ENCODE peak calls at places on chromosome X, in eight cellular contexts. One of them, this sample, is unnamed.

GRCh38 chrX:154413142-154413541 is 1.8 kb downstream of the TAFAZZIN start:
- DNase-seq in caudate nucleus: no peak
- DNase-seq in H9: no peak
- DNase-seq in adrenal gland: no peak
- DNase-seq in heart left ventricle: no peak
- DNase-seq in SJCRH30: no peak
- DNase-seq in body of pancreas: no peak
- DNase-seq in sigmoid colon: no peak
- DNase-seq in this sample: no peak

GRCh38 chrX:139094671-139095592 is 383.4 kb upstream of the FGF13 start:
- DNase-seq in caudate nucleus: no peak
- DNase-seq in H9: no peak
- DNase-seq in heart left ventricle: no peak
- DNase-seq in body of pancreas: no peak
- DNase-seq in sigmoid colon: no peak
- DNase-seq in SJCRH30: no peak
- DNase-seq in adrenal gland: no peak
- DNase-seq in this sample: peak; percentile 58

GRCh38 chrX:43592597-43592996 is 63.5 kb upstream of the MAOA start:
- DNase-seq in adrenal gland: no peak
- DNase-seq in caudate nucleus: no peak
- DNase-seq in body of pancreas: peak; percentile 30
- DNase-seq in SJCRH30: no peak
- DNase-seq in sigmoid colon: no peak
- DNase-seq in heart left ventricle: no peak
- DNase-seq in H9: no peak
- DNase-seq in this sample: no peak

GRCh38 chrX:133608406-133608805 is 193.1 kb upstream of the GPC4 start:
- DNase-seq in sigmoid colon: no peak
- DNase-seq in body of pancreas: no peak
- DNase-seq in heart left ventricle: no peak
- DNase-seq in adrenal gland: no peak
- DNase-seq in H9: no peak
- DNase-seq in caudate nucleus: no peak
- DNase-seq in SJCRH30: no peak
- DNase-seq in this sample: no peak

GRCh38 chrX:38600089-38600755 is 38.9 kb downstream of the TSPAN7 start:
- DNase-seq in sigmoid colon: no peak
- DNase-seq in heart left ventricle: no peak
- DNase-seq in adrenal gland: no peak
- DNase-seq in SJCRH30: no peak
- DNase-seq in caudate nucleus: no peak
- DNase-seq in H9: no peak
- DNase-seq in body of pancreas: no peak
- DNase-seq in this sample: no peak

GRCh38 chrX:11944486-11944885 is 186.4 kb downstream of the MSL3 start:
- DNase-seq in caudate nucleus: no peak
- DNase-seq in heart left ventricle: no peak
- DNase-seq in H9: peak; percentile 66
- DNase-seq in SJCRH30: peak; percentile 30
- DNase-seq in sigmoid colon: no peak
- DNase-seq in body of pancreas: no peak
- DNase-seq in adrenal gland: no peak
- DNase-seq in this sample: no peak

GRCh38 chrX:85084770-85085393 is 81.2 kb downstream of the APOOL start:
- DNase-seq in heart left ventricle: no peak
- DNase-seq in adrenal gland: no peak
- DNase-seq in body of pancreas: peak; percentile 25
- DNase-seq in H9: no peak
- DNase-seq in SJCRH30: no peak
- DNase-seq in sigmoid colon: no peak
- DNase-seq in caudate nucleus: no peak
- DNase-seq in this sample: no peak

GRCh38 chrX:131704136-131704695 is 160.3 kb downstream of the OR13H1 start:
- DNase-seq in adrenal gland: peak; percentile 91
- DNase-seq in SJCRH30: no peak
- DNase-seq in body of pancreas: peak; percentile 90
- DNase-seq in caudate nucleus: peak; percentile 16
- DNase-seq in H9: no peak
- DNase-seq in heart left ventricle: no peak
- DNase-seq in sigmoid colon: peak; percentile 96
- DNase-seq in this sample: peak; percentile 36

GRCh38 chrX:153599192-153600031 is 473 bp upstream of the CCNQ start:
- DNase-seq in adrenal gland: peak; percentile 87
- DNase-seq in SJCRH30: peak; percentile 85
- DNase-seq in caudate nucleus: peak; percentile 54
- DNase-seq in body of pancreas: peak; percentile 94
- DNase-seq in H9: peak; percentile 80
- DNase-seq in heart left ventricle: peak; percentile 95
- DNase-seq in sigmoid colon: peak; percentile 94
- DNase-seq in this sample: peak; percentile 76

GRCh38 chrX:6227445-6227820 is 1.2 kb downstream of the NLGN4X start:
- DNase-seq in SJCRH30: no peak
- DNase-seq in body of pancreas: no peak
- DNase-seq in adrenal gland: no peak
- DNase-seq in heart left ventricle: no peak
- DNase-seq in caudate nucleus: no peak
- DNase-seq in sigmoid colon: no peak
- DNase-seq in H9: no peak
- DNase-seq in this sample: no peak

GRCh38 chrX:151397741-151398070 is 700 bp downstream of the VMA21 start:
- DNase-seq in adrenal gland: no peak
- DNase-seq in H9: no peak
- DNase-seq in sigmoid colon: no peak
- DNase-seq in heart left ventricle: no peak
- DNase-seq in body of pancreas: no peak
- DNase-seq in SJCRH30: no peak
- DNase-seq in caudate nucleus: no peak
- DNase-seq in this sample: no peak

GRCh38 chrX:120559799-120560198 is 963 bp downstream of the CUL4B start:
- DNase-seq in sigmoid colon: no peak
- DNase-seq in SJCRH30: no peak
- DNase-seq in H9: no peak
- DNase-seq in adrenal gland: no peak
- DNase-seq in caudate nucleus: no peak
- DNase-seq in body of pancreas: no peak
- DNase-seq in heart left ventricle: no peak
- DNase-seq in this sample: no peak

GRCh38 chrX:129781134-129782014 is 1.6 kb downstream of the SASH3 start:
- DNase-seq in SJCRH30: no peak
- DNase-seq in body of pancreas: no peak
- DNase-seq in adrenal gland: peak; percentile 48
- DNase-seq in sigmoid colon: no peak
- DNase-seq in heart left ventricle: peak; percentile 71
- DNase-seq in caudate nucleus: no peak
- DNase-seq in H9: no peak
- DNase-seq in this sample: no peak

GRCh38 chrX:129779086-129779672 is 570 bp upstream of the SASH3 start:
- DNase-seq in H9: no peak
- DNase-seq in caudate nucleus: no peak
- DNase-seq in sigmoid colon: no peak
- DNase-seq in adrenal gland: no peak
- DNase-seq in SJCRH30: no peak
- DNase-seq in body of pancreas: no peak
- DNase-seq in heart left ventricle: no peak
- DNase-seq in this sample: no peak

GRCh38 chrX:129782015-129782495 is 2.3 kb downstream of the SASH3 start:
- DNase-seq in caudate nucleus: no peak
- DNase-seq in sigmoid colon: no peak
- DNase-seq in H9: no peak
- DNase-seq in SJCRH30: no peak
- DNase-seq in adrenal gland: no peak
- DNase-seq in body of pancreas: no peak
- DNase-seq in heart left ventricle: no peak
- DNase-seq in this sample: no peak

GRCh38 chrX:129780441-129781105 is 824 bp downstream of the SASH3 start:
- DNase-seq in adrenal gland: no peak
- DNase-seq in caudate nucleus: no peak
- DNase-seq in H9: no peak
- DNase-seq in sigmoid colon: no peak
- DNase-seq in heart left ventricle: no peak
- DNase-seq in SJCRH30: no peak
- DNase-seq in body of pancreas: no peak
- DNase-seq in this sample: no peak

GRCh38 chrX:129779747-129780146 is at the start of gene SASH3:
- DNase-seq in sigmoid colon: peak; percentile 78
- DNase-seq in H9: no peak
- DNase-seq in SJCRH30: no peak
- DNase-seq in body of pancreas: no peak
- DNase-seq in adrenal gland: peak; percentile 40
- DNase-seq in heart left ventricle: peak; percentile 77
- DNase-seq in caudate nucleus: no peak
- DNase-seq in this sample: no peak
- H3K27ac ChIP-seq in sigmoid colon: peak within 1 kb of the TSS; percentile 25
- H3K27ac ChIP-seq in H9: no peak within 1 kb of the TSS
- H3K27ac ChIP-seq in SJCRH30: no peak within 1 kb of the TSS
- H3K27ac ChIP-seq in body of pancreas: peak within 1 kb of the TSS; percentile 41
- H3K27ac ChIP-seq in adrenal gland: no peak within 1 kb of the TSS
- H3K27ac ChIP-seq in heart left ventricle: no peak within 1 kb of the TSS
- H3K27ac ChIP-seq in caudate nucleus: peak within 1 kb of the TSS; percentile 29
- H3K27ac ChIP-seq in this sample: no peak within 1 kb of the TSS

GRCh38 chrX:19750028-19750786 is 137.2 kb downstream of the SH3KBP1 start:
- DNase-seq in sigmoid colon: no peak
- DNase-seq in caudate nucleus: no peak
- DNase-seq in heart left ventricle: no peak
- DNase-seq in H9: no peak
- DNase-seq in adrenal gland: no peak
- DNase-seq in body of pancreas: no peak
- DNase-seq in SJCRH30: no peak
- DNase-seq in this sample: no peak

GRCh38 chrX:19748898-19749680 is 138.3 kb downstream of the SH3KBP1 start:
- DNase-seq in adrenal gland: no peak
- DNase-seq in SJCRH30: no peak
- DNase-seq in sigmoid colon: no peak
- DNase-seq in heart left ventricle: no peak
- DNase-seq in caudate nucleus: no peak
- DNase-seq in body of pancreas: no peak
- DNase-seq in H9: no peak
- DNase-seq in this sample: no peak

GRCh38 chrX:19751068-19751467 is 136.3 kb downstream of the SH3KBP1 start:
- DNase-seq in caudate nucleus: no peak
- DNase-seq in sigmoid colon: no peak
- DNase-seq in H9: no peak
- DNase-seq in SJCRH30: peak; percentile 18
- DNase-seq in adrenal gland: no peak
- DNase-seq in body of pancreas: no peak
- DNase-seq in heart left ventricle: no peak
- DNase-seq in this sample: no peak

GRCh38 chrX:19746919-19747671 is 140.3 kb downstream of the SH3KBP1 start:
- DNase-seq in SJCRH30: no peak
- DNase-seq in H9: no peak
- DNase-seq in heart left ventricle: no peak
- DNase-seq in sigmoid colon: no peak
- DNase-seq in adrenal gland: no peak
- DNase-seq in caudate nucleus: no peak
- DNase-seq in body of pancreas: no peak
- DNase-seq in this sample: no peak

GRCh38 chrX:19747672-19748610 is 139.5 kb downstream of the SH3KBP1 start:
- DNase-seq in SJCRH30: no peak
- DNase-seq in sigmoid colon: peak; percentile 63
- DNase-seq in H9: no peak
- DNase-seq in adrenal gland: no peak
- DNase-seq in body of pancreas: peak; percentile 11
- DNase-seq in heart left ventricle: peak; percentile 65
- DNase-seq in caudate nucleus: no peak
- DNase-seq in this sample: no peak
- H3K27ac ChIP-seq in SJCRH30: no peak overlapping the region
- H3K27ac ChIP-seq in sigmoid colon: no peak overlapping the region
- H3K27ac ChIP-seq in H9: no peak overlapping the region
- H3K27ac ChIP-seq in adrenal gland: no peak overlapping the region
- H3K27ac ChIP-seq in body of pancreas: no peak overlapping the region
- H3K27ac ChIP-seq in heart left ventricle: no peak overlapping the region
- H3K27ac ChIP-seq in caudate nucleus: no peak overlapping the region
- H3K27ac ChIP-seq in this sample: no peak overlapping the region

GRCh38 chrX:129696463-129697155 is 41.9 kb upstream of the APLN start:
- DNase-seq in adrenal gland: no peak
- DNase-seq in heart left ventricle: no peak
- DNase-seq in H9: peak; percentile 73
- DNase-seq in SJCRH30: no peak
- DNase-seq in body of pancreas: no peak
- DNase-seq in sigmoid colon: no peak
- DNase-seq in caudate nucleus: no peak
- DNase-seq in this sample: no peak

GRCh38 chrX:129697204-129697829 is 41.5 kb upstream of the XPNPEP2 start:
- DNase-seq in sigmoid colon: no peak
- DNase-seq in heart left ventricle: no peak
- DNase-seq in caudate nucleus: no peak
- DNase-seq in body of pancreas: no peak
- DNase-seq in H9: peak; percentile 26
- DNase-seq in adrenal gland: no peak
- DNase-seq in SJCRH30: no peak
- DNase-seq in this sample: no peak

GRCh38 chrX:129700536-129700935 is 38.2 kb upstream of the XPNPEP2 start:
- DNase-seq in adrenal gland: no peak
- DNase-seq in caudate nucleus: no peak
- DNase-seq in sigmoid colon: no peak
- DNase-seq in SJCRH30: no peak
- DNase-seq in H9: no peak
- DNase-seq in heart left ventricle: no peak
- DNase-seq in body of pancreas: no peak
- DNase-seq in this sample: no peak

GRCh38 chrX:129695937-129696336 is 41.2 kb upstream of the APLN start:
- DNase-seq in caudate nucleus: no peak
- DNase-seq in body of pancreas: no peak
- DNase-seq in heart left ventricle: no peak
- DNase-seq in sigmoid colon: no peak
- DNase-seq in H9: no peak
- DNase-seq in SJCRH30: no peak
- DNase-seq in adrenal gland: no peak
- DNase-seq in this sample: no peak

GRCh38 chrX:129698150-129698549 is 40.6 kb upstream of the XPNPEP2 start:
- DNase-seq in adrenal gland: no peak
- DNase-seq in heart left ventricle: no peak
- DNase-seq in H9: no peak
- DNase-seq in sigmoid colon: no peak
- DNase-seq in SJCRH30: no peak
- DNase-seq in body of pancreas: no peak
- DNase-seq in caudate nucleus: no peak
- DNase-seq in this sample: peak; percentile 86
- H3K27ac ChIP-seq in adrenal gland: no peak overlapping the region
- H3K27ac ChIP-seq in heart left ventricle: no peak overlapping the region
- H3K27ac ChIP-seq in H9: no peak overlapping the region
- H3K27ac ChIP-seq in sigmoid colon: no peak overlapping the region
- H3K27ac ChIP-seq in SJCRH30: no peak overlapping the region
- H3K27ac ChIP-seq in body of pancreas: no peak overlapping the region
- H3K27ac ChIP-seq in caudate nucleus: no peak overlapping the region
- H3K27ac ChIP-seq in this sample: no peak overlapping the region

GRCh38 chrX:29902004-29902403 is 313.4 kb upstream of the MAGEB2 start:
- DNase-seq in caudate nucleus: no peak
- DNase-seq in SJCRH30: no peak
- DNase-seq in body of pancreas: no peak
- DNase-seq in sigmoid colon: no peak
- DNase-seq in heart left ventricle: no peak
- DNase-seq in adrenal gland: no peak
- DNase-seq in H9: no peak
- DNase-seq in this sample: no peak

DNA sequence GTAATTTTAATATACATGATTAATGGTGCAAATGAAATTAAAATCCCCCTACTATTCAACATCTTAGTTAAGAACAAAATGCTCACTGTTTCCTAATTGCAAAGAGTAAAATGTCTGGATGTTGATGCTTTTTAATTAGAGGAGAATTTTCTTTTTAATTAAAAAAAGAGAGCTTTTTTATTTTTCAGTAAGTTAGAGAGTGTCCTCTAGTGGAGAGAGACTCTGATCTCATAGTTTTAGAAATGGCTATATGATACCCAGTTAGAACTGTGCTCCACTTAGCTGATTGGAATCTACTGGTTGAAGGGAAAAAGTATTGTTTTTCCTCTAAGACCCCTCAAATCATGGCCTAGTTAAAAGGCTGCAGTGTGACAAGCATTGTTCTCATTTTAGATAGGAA is 312.0 kb upstream of the MAGEB2 start:
- DNase-seq in caudate nucleus: no peak
- DNase-seq in heart left ventricle: no peak
- DNase-seq in SJCRH30: no peak
- DNase-seq in adrenal gland: no peak
- DNase-seq in sigmoid colon: no peak
- DNase-seq in H9: no peak
- DNase-seq in body of pancreas: no peak
- DNase-seq in this sample: no peak
- H3K27ac ChIP-seq in caudate nucleus: no peak overlapping the region
- H3K27ac ChIP-seq in heart left ventricle: no peak overlapping the region
- H3K27ac ChIP-seq in SJCRH30: no peak overlapping the region
- H3K27ac ChIP-seq in adrenal gland: no peak overlapping the region
- H3K27ac ChIP-seq in sigmoid colon: no peak overlapping the region
- H3K27ac ChIP-seq in H9: no peak overlapping the region
- H3K27ac ChIP-seq in body of pancreas: no peak overlapping the region
- H3K27ac ChIP-seq in this sample: no peak overlapping the region